ENCODE peak calls at places on chromosomes 16 and 17, in six cellular contexts. C is sigmoid colon, F is Peyer's patch, B is small intestine, A is heart right ventricle, U is heart left ventricle. N is an unnamed sample.

GRCh38 chr17:77863814-77864161 is 94.7 kb upstream of the TNRC6C start:
- DNase-seq in F (peak; percentile 70), C (no peak), A (peak; percentile 62), U (peak; percentile 71), B (peak; percentile 53), N (no peak)

GRCh38 chr16:56424791-56425438 is 430 bp downstream of the AMFR start:
- DNase-seq in U (peak; percentile 46), C (peak; percentile 74), B (no peak), A (peak; percentile 17), F (no peak), N (peak; percentile 21)

GRCh38 chr16:24198807-24199533 is 57.2 kb upstream of the CACNG3 start:
- DNase-seq in F (no peak), U (no peak), A (no peak), C (no peak), B (peak; percentile 52), N (no peak)

GRCh38 chr16:88405325-88406060 is 22.7 kb downstream of the ZNF469 start:
- DNase-seq in F (no peak), A (peak; percentile 29), B (no peak), U (no peak), C (no peak), N (no peak)

GRCh38 chr16:70694088-70694487 is 8.2 kb upstream of the MTSS2 start:
- DNase-seq in A (no peak), C (no peak), B (no peak), U (no peak), F (no peak), N (no peak)

GRCh38 chr16:79599256-79599836 is 1.2 kb downstream of the MAF start:
- DNase-seq in A (peak; percentile 11), C (peak; percentile 66), B (peak; percentile 29), U (peak; percentile 53), F (peak; percentile 66), N (no peak)

GRCh38 chr16:80556481-80556880 is 15.7 kb downstream of the DYNLRB2 start:
- DNase-seq in U (no peak), B (no peak), F (no peak), C (no peak), A (no peak), N (no peak)

GRCh38 chr16:3872216-3872895 is 8.2 kb downstream of the CREBBP start:
- DNase-seq in C (no peak), A (no peak), U (no peak), B (no peak), F (no peak), N (no peak)

GRCh38 chr17:38588775-38589174 is 17.0 kb downstream of the SRCIN1 start:
- DNase-seq in B (no peak), C (no peak), F (no peak), U (no peak), A (no peak), N (no peak)

GRCh38 chr16:49519741-49520140 is 146.1 kb downstream of the C16orf78 start:
- DNase-seq in B (no peak), C (no peak), A (no peak), F (no peak), U (no peak), N (no peak)

GRCh38 chr16:54937673-54938350 is 7.1 kb downstream of the IRX5 start:
- DNase-seq in B (no peak), F (no peak), C (no peak), A (no peak), U (peak; percentile 34), N (no peak)
- H3K4me3 ChIP-seq in B (no peak overlapping the region), F (no peak overlapping the region), C (no peak overlapping the region), A (peak overlapping the region; percentile 17), U (peak overlapping the region; percentile 65), N (peak overlapping the region; percentile 35)

DNA sequence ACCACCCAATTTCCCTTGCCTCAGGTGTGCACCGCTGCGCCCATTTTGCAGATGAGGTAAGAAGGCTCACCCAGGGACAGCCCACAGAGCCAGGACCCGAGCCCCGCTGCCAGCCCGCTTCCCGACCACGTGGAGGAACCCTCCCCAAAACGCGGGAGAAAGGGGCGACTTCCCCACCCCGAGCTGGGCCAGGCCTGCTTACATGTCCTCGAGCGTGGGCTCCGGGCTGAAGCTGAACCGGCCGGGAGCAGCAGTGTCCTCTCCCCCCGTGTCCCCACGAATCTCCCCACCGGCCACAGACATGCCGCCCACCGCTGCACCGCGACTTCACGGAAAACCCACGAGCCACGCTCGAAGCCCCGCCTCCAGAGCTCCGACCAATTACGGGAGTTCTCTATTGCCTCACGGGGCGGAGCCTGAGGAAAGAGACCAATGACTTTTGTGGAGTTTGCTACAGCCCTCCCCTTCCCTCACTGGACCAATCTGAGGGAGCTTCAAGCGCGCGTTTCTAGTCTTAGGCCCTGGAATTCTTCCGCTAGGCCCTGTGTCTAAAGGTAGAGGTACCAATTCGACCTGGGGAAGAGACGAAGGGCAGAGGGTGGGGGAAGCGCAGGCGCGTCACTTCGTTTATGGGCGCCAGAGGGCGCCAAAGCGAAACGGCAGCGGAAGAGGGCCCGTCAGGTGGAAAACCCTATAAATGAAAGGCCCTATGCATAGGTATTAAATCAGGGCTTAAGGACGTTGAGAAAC is at the start of gene DCTPP1:
- DNase-seq in B (peak; percentile 100), U (peak; percentile 98), C (peak; percentile 98), F (peak; percentile 94), A (peak; percentile 98), N (peak; percentile 96)
- H3K27me3 ChIP-seq in B (no peaks in the 10 kb centered on the region), U (no peaks in the 10 kb centered on the region), C (no peaks in the 10 kb centered on the region), F (no peaks in the 10 kb centered on the region), A (no peaks in the 10 kb centered on the region), N (no peaks in the 10 kb centered on the region)

DNA sequence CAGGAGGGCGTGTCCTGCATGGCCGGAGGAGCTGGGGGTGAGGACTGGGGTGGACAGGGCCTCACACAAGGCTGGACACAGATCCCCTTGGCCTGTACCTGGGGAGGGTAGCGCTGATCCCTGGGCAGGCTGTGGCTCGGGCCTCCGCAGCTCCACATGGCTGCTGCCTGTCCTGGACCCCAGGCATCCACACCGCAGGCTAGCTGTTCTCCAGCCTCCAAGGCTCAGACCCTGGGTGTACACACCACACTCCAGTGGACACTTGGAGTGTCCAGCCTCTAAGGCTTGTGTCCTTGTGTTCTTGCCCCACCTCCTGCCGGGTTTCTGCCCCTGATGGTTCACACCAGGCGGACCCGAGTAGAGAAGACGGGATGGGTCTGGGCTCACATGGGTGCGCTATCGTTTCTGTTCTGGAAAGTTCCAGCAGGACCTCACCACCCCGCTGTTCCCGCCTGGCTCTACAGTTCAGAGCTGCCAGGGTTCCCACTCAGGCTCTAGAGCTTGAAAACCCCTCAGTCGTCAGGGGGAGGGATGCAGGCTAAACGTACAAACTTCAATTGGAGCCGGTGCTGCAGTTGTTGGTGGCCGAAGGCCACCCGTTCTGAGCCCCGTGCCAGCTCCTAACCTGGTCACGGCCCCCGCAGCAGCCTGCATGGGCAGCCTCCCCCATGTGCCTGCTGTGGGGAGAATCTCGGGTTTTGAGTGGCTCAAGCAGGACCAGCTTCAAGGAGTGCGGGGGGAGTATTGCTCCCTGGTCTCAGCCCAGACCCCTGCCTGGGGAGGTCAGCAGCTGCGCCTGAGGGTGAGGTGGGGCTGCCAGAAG is 6.6 kb upstream of the FN3KRP start:
- DNase-seq in U (no peak), F (no peak), C (no peak), A (no peak), B (no peak), N (no peak)
- H3K4me3 ChIP-seq in U (no peak overlapping the region), F (no peak overlapping the region), C (no peak overlapping the region), A (no peak overlapping the region), B (no peak overlapping the region), N (no peak overlapping the region)

GRCh38 chr17:35350493-35350892 is 22.9 kb downstream of the SLFN11 start:
- DNase-seq in U (no peak), A (no peak), F (no peak), B (no peak), C (no peak), N (no peak)

DNA sequence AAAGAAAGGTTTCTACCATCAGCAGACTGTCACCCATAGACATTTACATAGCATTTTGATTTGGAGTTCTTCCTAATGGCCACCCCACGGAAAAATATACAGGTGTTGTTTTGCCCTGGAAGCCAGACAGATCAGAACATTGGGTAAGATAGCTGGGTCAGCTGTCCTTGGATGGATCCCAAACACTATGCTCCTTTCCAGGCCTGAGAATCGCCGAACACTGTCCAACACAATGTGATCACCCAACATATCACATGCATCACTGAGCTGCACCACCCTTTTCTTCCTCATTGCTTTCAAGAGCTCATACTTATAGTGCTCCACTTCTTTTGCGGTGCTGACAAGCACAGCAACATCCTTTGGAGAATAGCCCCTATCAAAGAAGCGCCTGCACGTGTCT is 21.1 kb downstream of the SLFN11 start:
- DNase-seq in F (no peak), C (no peak), U (no peak), A (no peak), B (no peak), N (no peak)
- H3K27me3 ChIP-seq in F (no peaks in the 10 kb centered on the region), C (no peaks in the 10 kb centered on the region), U (peaks cover 3% of the 10 kb centered on the region), A (peaks cover 10% of the 10 kb centered on the region), B (no peaks in the 10 kb centered on the region), N (no peaks in the 10 kb centered on the region)

DNA sequence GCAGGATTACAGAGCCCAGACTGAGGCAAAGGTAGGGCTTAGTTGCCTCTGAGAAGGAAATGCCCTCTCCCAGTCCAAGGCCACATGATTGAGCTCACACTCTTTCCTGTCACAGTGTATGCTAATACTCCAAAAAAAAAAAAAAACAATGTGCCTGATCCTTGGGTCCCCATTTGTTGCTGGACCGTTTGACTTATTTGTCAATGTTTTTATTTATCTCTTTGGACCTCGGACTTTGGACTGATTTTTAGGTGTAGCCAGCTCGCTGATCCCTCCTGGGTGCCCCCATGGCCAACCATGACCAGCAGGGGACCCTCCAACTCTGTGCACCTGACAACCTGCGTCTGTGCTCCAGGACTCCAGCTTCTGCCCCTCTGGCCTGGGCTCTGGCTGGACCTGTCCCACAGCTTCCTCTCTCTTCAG is 622 bp upstream of the CCL16 start:
- DNase-seq in F (peak; percentile 58), A (no peak), B (peak; percentile 66), U (no peak), C (no peak), N (no peak)
- H3K4me3 ChIP-seq in F (no peak overlapping the region), A (no peak overlapping the region), B (no peak overlapping the region), U (no peak overlapping the region), C (no peak overlapping the region), N (no peak overlapping the region)

N was measured in effector memory CD4-positive, alpha-beta T cell.